ENCODE peak calls at places on chromosome 6, in seven cellular contexts. N is esophagus squamous epithelium, Y is KBM-7, R is Ammon's horn, E is ovary, F is omental fat pad, Z is NCI-H524. J is an unnamed sample.

GRCh38 chr6:14732845-14733757 is 512.8 kb upstream of the JARID2 start:
- DNase-seq in Y (no peak), Z (no peak), R (no peak), F (no peak), N (no peak), E (no peak), J (no peak)

GRCh38 chr6:28978959-28979561 is 26.1 kb downstream of the ZNF311 start:
- DNase-seq in N (no peak), R (no peak), E (no peak), Y (no peak), F (no peak), Z (no peak), J (no peak)

GRCh38 chr6:168373389-168373788 is 53.8 kb upstream of the DACT2 start:
- DNase-seq in Y (no peak), R (no peak), Z (no peak), F (no peak), E (no peak), N (no peak), J (no peak)

GRCh38 chr6:57173056-57173885 is 1.1 kb downstream of the BAG2 start:
- DNase-seq in N (no peak), R (peak; percentile 19), Y (peak; percentile 59), E (no peak), F (no peak), Z (no peak), J (no peak)

GRCh38 chr6:41768545-41769308 is 11.0 kb downstream of the FRS3 start:
- DNase-seq in E (no peak), Z (no peak), N (no peak), R (no peak), F (no peak), Y (peak; percentile 62), J (no peak)

GRCh38 chr6:117817499-117817898 is 89.6 kb upstream of the SLC35F1 start:
- DNase-seq in R (no peak), Y (no peak), E (no peak), Z (no peak), N (no peak), F (no peak), J (no peak)

GRCh38 chr6:112188906-112189305 is 65.5 kb downstream of the LAMA4 start:
- DNase-seq in R (no peak), Y (no peak), F (no peak), E (no peak), Z (no peak), N (no peak), J (no peak)

GRCh38 chr6:129853996-129854711 is 7.0 kb downstream of the TMEM244 start:
- DNase-seq in N (no peak), R (no peak), E (no peak), F (no peak), Y (no peak), Z (no peak), J (no peak)

GRCh38 chr6:142954844-142955243 is 9.9 kb upstream of the HIVEP2 start:
- DNase-seq in F (no peak), R (peak; percentile 64), Y (no peak), N (no peak), Z (no peak), E (no peak), J (no peak)

GRCh38 chr6:105562027-105562426 is 159.1 kb upstream of the PREP start:
- DNase-seq in E (no peak), F (no peak), R (no peak), Z (no peak), Y (no peak), N (no peak), J (no peak)

GRCh38 chr6:53581161-53581560 is 36.3 kb upstream of the GCLC start:
- DNase-seq in N (no peak), Z (no peak), R (no peak), F (no peak), Y (peak; percentile 8), E (no peak), J (no peak)

J was measured in GOT3.